ENCODE peak calls at places on chromosomes 13 and 19, in seven cellular contexts. F is CD4-positive, alpha-beta T cell; M is tibial nerve; I is upper lobe of left lung; G is lower lobe of right lung; A is hepatocyte; X is thyroid gland. D is an unnamed sample.

GRCh38 chr19:58154287-58154678 is 3.7 kb upstream of the ZNF329 start:
- DNase-seq in M (no peak), A (peak; percentile 58), G (peak; percentile 48), F (no peak), X (peak; percentile 94), I (peak; percentile 45), D (peak; percentile 55)

GRCh38 chr19:35341565-35342225 is 6.0 kb upstream of the FFAR1 start:
- DNase-seq in I (no peak), A (no peak), X (no peak), M (no peak), G (peak; percentile 35), F (no peak), D (no peak)

GRCh38 chr19:44661904-44662303 is 9.4 kb upstream of the CEACAM19 start:
- DNase-seq in I (no peak), G (peak; percentile 16), F (no peak), A (no peak), X (no peak), M (no peak), D (no peak)

GRCh38 chr13:101146101-101146898 is 270.0 kb downstream of the NALCN start:
- DNase-seq in X (no peak), G (no peak), A (no peak), M (no peak), I (no peak), F (no peak), D (no peak)

GRCh38 chr19:28130066-28130511 is 1082.9 kb downstream of the UQCRFS1 start:
- DNase-seq in M (no peak), F (no peak), A (peak; percentile 41), I (no peak), G (no peak), X (no peak), D (no peak)

GRCh38 chr13:107681611-107682010 is 533.7 kb downstream of the LIG4 start:
- DNase-seq in X (no peak), F (no peak), I (no peak), G (no peak), A (no peak), M (no peak), D (no peak)

GRCh38 chr13:43934273-43934672 is 54.6 kb downstream of the LACC1 start:
- DNase-seq in X (no peak), G (no peak), F (no peak), A (no peak), M (no peak), I (no peak), D (no peak)

GRCh38 chr13:69124996-69125395 is 982.6 kb upstream of the ATXN8OS start:
- DNase-seq in F (no peak), I (no peak), M (no peak), A (no peak), X (no peak), G (no peak), D (no peak)

GRCh38 chr19:2227415-2228156 is 8.5 kb downstream of the PLEKHJ1 start:
- DNase-seq in X (no peak), M (no peak), A (no peak), G (no peak), F (no peak), I (no peak), D (no peak)

GRCh38 chr13:74024314-74024713 is 109.9 kb downstream of the KLF12 start:
- DNase-seq in A (peak; percentile 21), F (no peak), I (no peak), X (no peak), G (no peak), M (no peak), D (no peak)

GRCh38 chr19:17581211-17581874 is 25.9 kb downstream of the COLGALT1 start:
- DNase-seq in A (no peak), F (no peak), M (no peak), X (no peak), I (no peak), G (no peak), D (no peak)

GRCh38 chr13:62333466-62333865 is 917.8 kb upstream of the PCDH20 start:
- DNase-seq in M (no peak), A (no peak), I (no peak), X (no peak), F (no peak), G (no peak), D (no peak)

GRCh38 chr13:111319521-111319920 is 921 bp upstream of the TEX29 start:
- DNase-seq in M (no peak), A (no peak), X (no peak), I (no peak), G (no peak), F (no peak), D (no peak)

GRCh38 chr19:13243971-13244370 is 93.8 kb downstream of the IER2 start:
- DNase-seq in I (no peak), X (no peak), F (no peak), M (no peak), A (no peak), G (no peak), D (no peak)

GRCh38 chr13:20977394-20977793 is 74.8 kb upstream of the XPO4 start:
- DNase-seq in G (no peak), I (no peak), F (no peak), M (no peak), A (no peak), X (no peak), D (no peak)

GRCh38 chr19:56725829-56726424 is 54.4 kb upstream of the ZNF835 start:
- DNase-seq in M (no peak), X (peak; percentile 4), A (no peak), F (no peak), G (no peak), I (no peak), D (no peak)

GRCh38 chr13:112877496-112877895 is 91.5 kb upstream of the MCF2L start:
- DNase-seq in G (peak; percentile 34), I (no peak), M (no peak), X (no peak), F (no peak), A (no peak), D (no peak)

GRCh38 chr13:98416408-98416807 is 160.5 kb downstream of the STK24 start:
- DNase-seq in F (no peak), X (peak; percentile 97), I (peak; percentile 91), A (peak; percentile 69), M (no peak), G (peak; percentile 82), D (peak; percentile 16)

GRCh38 chr19:51507209-51507608 is 5.6 kb upstream of the SIGLEC12 start:
- DNase-seq in A (no peak), G (no peak), X (no peak), F (no peak), M (no peak), I (no peak), D (no peak)

GRCh38 chr13:102392810-102393209 is 9.0 kb downstream of the FGF14 start:
- DNase-seq in M (no peak), X (no peak), G (no peak), A (no peak), I (no peak), F (no peak), D (no peak)

GRCh38 chr13:51619614-51620013 is 35.4 kb downstream of the WDFY2 start:
- DNase-seq in X (no peak), M (no peak), I (no peak), A (no peak), G (no peak), F (no peak), D (peak; percentile 57)

GRCh38 chr13:39656325-39656677 is 839 bp downstream of the COG6 start:
- DNase-seq in A (no peak), X (no peak), F (no peak), G (no peak), M (no peak), I (no peak), D (peak; percentile 10)
- TF ChIP-seq CTCF in A (no peak), X (no peak), F (no peak), G (no peak), M (no peak), I (no peak), D (no peak)

GRCh38 chr13:99553033-99553432 is 51.8 kb downstream of the TM9SF2 start:
- DNase-seq in G (no peak), A (no peak), F (no peak), M (no peak), I (no peak), X (peak; percentile 48), D (no peak)
- H3K27ac ChIP-seq in G (no peak overlapping the region), A (no peak overlapping the region), F (no peak overlapping the region), M (no peak overlapping the region), I (no peak overlapping the region), X (no peak overlapping the region), D (no peak overlapping the region)

GRCh38 chr19:46746281-46746965 is at the start of gene STRN4:
- DNase-seq in M (no peak), I (no peak), F (peak; percentile 37), A (peak; percentile 87), X (peak; percentile 44), G (no peak), D (no peak)

GRCh38 chr19:46741447-46741846 is 4.4 kb upstream of the FKRP start:
- DNase-seq in A (no peak), I (no peak), M (no peak), X (no peak), F (no peak), G (no peak), D (no peak)

GRCh38 chr19:46745521-46746280 is at the start of gene FKRP:
- DNase-seq in M (no peak), G (no peak), A (peak; percentile 60), F (no peak), I (no peak), X (no peak), D (no peak)

GRCh38 chr19:46745030-46745429 is 827 bp upstream of the FKRP start:
- DNase-seq in X (no peak), F (no peak), G (no peak), A (no peak), I (no peak), M (no peak), D (no peak)

DNA sequence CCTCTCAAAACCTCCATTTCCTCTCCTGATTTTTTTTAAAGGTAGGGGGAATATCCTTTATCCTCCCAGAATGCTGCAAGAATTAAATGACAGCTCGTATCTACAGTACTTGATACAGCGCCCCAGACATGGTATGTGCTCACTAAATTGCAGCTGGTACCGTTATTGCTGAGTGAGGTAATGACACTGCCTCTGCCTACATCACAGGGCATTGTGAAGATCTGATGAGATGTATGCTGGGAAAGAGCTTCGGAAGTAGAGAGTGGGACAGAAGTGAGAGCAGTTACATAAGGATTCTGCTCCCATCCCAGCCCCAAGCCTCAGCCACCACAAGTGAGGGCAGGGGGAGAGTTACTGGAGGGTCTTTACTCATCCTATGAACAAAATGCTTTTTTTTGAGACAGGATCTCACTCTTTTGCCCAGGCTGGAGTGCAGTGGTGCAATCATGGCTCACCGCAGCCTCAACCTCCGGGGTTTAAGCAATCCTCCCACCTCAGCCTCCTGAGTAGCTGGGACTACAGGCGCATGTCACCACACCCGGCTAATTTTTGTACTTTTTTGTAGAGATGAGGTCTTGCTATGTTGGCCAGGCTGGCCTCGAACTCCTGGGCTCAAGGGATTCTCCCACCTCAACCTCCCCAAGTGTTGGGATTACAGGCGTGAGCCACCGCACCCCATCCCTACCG is 1.7 kb upstream of the FKRP start:
- DNase-seq in A (no peak), X (no peak), F (no peak), I (no peak), M (no peak), G (no peak), D (no peak)
- TF ChIP-seq CTCF in A (no peak), X (no peak), F (no peak), I (no peak), M (no peak), G (no peak), D (no peak)

DNA sequence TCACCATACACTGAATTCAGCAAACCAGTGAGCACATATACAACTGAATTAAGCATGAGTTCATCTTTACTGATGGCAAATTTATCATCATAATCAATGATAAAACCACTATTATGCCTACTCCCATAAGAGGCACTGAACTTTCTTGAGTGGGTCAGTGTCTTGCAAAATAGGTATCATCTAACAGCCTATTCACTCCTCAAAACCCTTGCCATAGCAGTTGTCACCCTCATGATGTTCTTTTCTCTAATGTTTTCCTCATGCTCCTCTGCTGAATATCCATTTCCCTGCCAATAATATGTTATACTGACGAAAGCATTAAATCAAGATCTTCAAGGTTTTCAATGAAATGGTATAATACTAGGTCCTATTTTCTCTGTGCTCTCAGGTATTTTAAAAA is 5.6 kb downstream of the ARGLU1 start:
- DNase-seq in A (no peak), M (no peak), G (no peak), F (no peak), I (no peak), X (no peak), D (no peak)
- H3K27ac ChIP-seq in A (no peak overlapping the region), M (peak overlapping the region; percentile 61), G (no peak overlapping the region), F (no peak overlapping the region), I (no peak overlapping the region), X (no peak overlapping the region), D (no peak overlapping the region)